ENCODE peak calls at places on chromosomes 4 and X, in seven cellular contexts. One of them, this sample, is unnamed.

GRCh38 chr4:40003986-40004385 is 26.3 kb upstream of the PDS5A start:
- DNase-seq in K562: peak; percentile 58
- DNase-seq in SK-N-SH: no peak
- DNase-seq in H1: no peak
- DNase-seq in HCT116: no peak
- DNase-seq in HepG2: no peak
- DNase-seq in GM12878: no peak
- DNase-seq in this sample: no peak

GRCh38 chrX:78650906-78651437 is 8.2 kb downstream of the RTL3 start:
- DNase-seq in K562: no peak
- DNase-seq in SK-N-SH: no peak
- DNase-seq in H1: no peak
- DNase-seq in HCT116: no peak
- DNase-seq in HepG2: no peak
- DNase-seq in GM12878: peak; percentile 72
- DNase-seq in this sample: no peak

GRCh38 chrX:68982476-68982875 is 153.7 kb downstream of the EFNB1 start:
- DNase-seq in K562: no peak
- DNase-seq in SK-N-SH: no peak
- DNase-seq in H1: no peak
- DNase-seq in HCT116: no peak
- DNase-seq in HepG2: no peak
- DNase-seq in GM12878: no peak
- DNase-seq in this sample: no peak

GRCh38 chrX:126165401-126165720 is 728 bp downstream of the DCAF12L2 start:
- DNase-seq in K562: no peak
- DNase-seq in SK-N-SH: no peak
- DNase-seq in H1: no peak
- DNase-seq in HCT116: no peak
- DNase-seq in HepG2: no peak
- DNase-seq in GM12878: no peak
- DNase-seq in this sample: no peak

GRCh38 chr4:67754288-67754687 is at the start of gene GNRHR:
- DNase-seq in K562: no peak
- DNase-seq in SK-N-SH: no peak
- DNase-seq in H1: no peak
- DNase-seq in HCT116: no peak
- DNase-seq in HepG2: no peak
- DNase-seq in GM12878: no peak
- DNase-seq in this sample: no peak

GRCh38 chr4:133584714-133585113 is 435.6 kb downstream of the PCDH10 start:
- DNase-seq in K562: no peak
- DNase-seq in SK-N-SH: peak; percentile 15
- DNase-seq in H1: peak; percentile 29
- DNase-seq in HCT116: no peak
- DNase-seq in HepG2: peak; percentile 3
- DNase-seq in GM12878: no peak
- DNase-seq in this sample: no peak

GRCh38 chrX:46912098-46912672 is at the start of gene JADE3:
- DNase-seq in K562: peak; percentile 70
- DNase-seq in SK-N-SH: peak; percentile 87
- DNase-seq in H1: peak; percentile 9
- DNase-seq in HCT116: peak; percentile 29
- DNase-seq in HepG2: peak; percentile 55
- DNase-seq in GM12878: no peak
- DNase-seq in this sample: peak; percentile 89

GRCh38 chr4:6689506-6689960 is 4.1 kb upstream of the S100P start:
- DNase-seq in K562: no peak
- DNase-seq in SK-N-SH: no peak
- DNase-seq in H1: no peak
- DNase-seq in HCT116: no peak
- DNase-seq in HepG2: peak; percentile 50
- DNase-seq in GM12878: no peak
- DNase-seq in this sample: peak; percentile 71

GRCh38 chr4:174318829-174319764 is 35.4 kb downstream of the CEP44 start:
- DNase-seq in K562: peak; percentile 54
- DNase-seq in SK-N-SH: peak; percentile 34
- DNase-seq in H1: no peak
- DNase-seq in HCT116: peak; percentile 22
- DNase-seq in HepG2: peak; percentile 31
- DNase-seq in GM12878: no peak
- DNase-seq in this sample: no peak

GRCh38 chrX:74450803-74451449 is 29.6 kb downstream of the SLC16A2 start:
- DNase-seq in K562: no peak
- DNase-seq in SK-N-SH: no peak
- DNase-seq in H1: no peak
- DNase-seq in HCT116: peak; percentile 10
- DNase-seq in HepG2: no peak
- DNase-seq in GM12878: no peak
- DNase-seq in this sample: no peak

GRCh38 chr4:81412941-81413488 is 58.7 kb downstream of the RASGEF1B start:
- DNase-seq in K562: no peak
- DNase-seq in SK-N-SH: no peak
- DNase-seq in H1: no peak
- DNase-seq in HCT116: no peak
- DNase-seq in HepG2: no peak
- DNase-seq in GM12878: no peak
- DNase-seq in this sample: no peak

GRCh38 chr4:26069218-26069617 is 155.2 kb downstream of the SMIM20 start:
- DNase-seq in K562: peak; percentile 23
- DNase-seq in SK-N-SH: peak; percentile 62
- DNase-seq in H1: no peak
- DNase-seq in HCT116: no peak
- DNase-seq in HepG2: peak; percentile 6
- DNase-seq in GM12878: no peak
- DNase-seq in this sample: peak; percentile 15

DNA sequence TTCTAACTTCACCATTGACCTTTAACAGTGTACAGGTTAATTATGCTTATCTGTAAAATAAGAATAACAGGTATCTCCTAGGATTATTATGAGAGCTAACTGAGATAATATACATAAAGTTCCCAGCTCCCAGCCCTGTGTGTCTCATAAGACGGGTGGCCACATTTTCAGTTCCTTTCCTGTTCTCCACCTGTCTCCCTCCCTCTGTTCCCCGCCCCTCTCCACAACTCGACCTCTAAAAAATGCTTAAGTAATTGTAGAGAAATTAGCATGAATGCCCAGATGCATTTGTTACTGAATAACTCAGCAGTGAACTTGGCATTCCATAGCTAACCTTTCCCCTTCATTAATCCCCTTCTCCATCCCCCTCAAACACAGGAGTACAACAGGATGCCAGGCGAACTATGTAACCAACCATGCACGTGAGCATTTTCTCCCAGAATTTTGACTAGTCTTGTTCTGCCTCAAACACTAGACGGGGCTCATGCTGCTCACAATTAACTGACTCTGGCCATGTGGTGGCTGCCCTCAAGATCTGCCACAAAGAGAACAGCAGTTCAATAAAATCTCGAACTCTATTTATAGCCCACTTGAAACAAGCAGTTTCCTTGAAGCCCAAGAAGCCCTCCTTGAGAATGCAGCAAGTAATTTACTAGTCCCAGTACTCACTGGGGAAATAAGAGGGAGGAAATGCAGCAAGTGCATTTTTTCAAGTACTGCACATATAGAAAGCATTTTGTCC is 351.2 kb downstream of the ARHGAP24 start:
- DNase-seq in K562: no peak
- DNase-seq in SK-N-SH: peak; percentile 8
- DNase-seq in H1: peak; percentile 62
- DNase-seq in HCT116: no peak
- DNase-seq in HepG2: peak; percentile 35
- DNase-seq in GM12878: no peak
- DNase-seq in this sample: peak; percentile 52
- TF ChIP-seq JUND in K562: no peak
- TF ChIP-seq JUND in SK-N-SH: no peak
- TF ChIP-seq JUND in H1: peak; percentile 9
- TF ChIP-seq JUND in HCT116: no peak
- TF ChIP-seq JUND in HepG2: no peak
- TF ChIP-seq JUND in GM12878: no peak
- TF ChIP-seq JUND in this sample: no peak

GRCh38 chr4:15007201-15007600 is 4.9 kb downstream of the CPEB2 start:
- DNase-seq in K562: peak; percentile 21
- DNase-seq in SK-N-SH: peak; percentile 6
- DNase-seq in H1: no peak
- DNase-seq in HCT116: no peak
- DNase-seq in HepG2: no peak
- DNase-seq in GM12878: no peak
- DNase-seq in this sample: no peak

GRCh38 chr4:15004701-15005301 is 2.5 kb downstream of the CPEB2 start:
- DNase-seq in K562: peak; percentile 79
- DNase-seq in SK-N-SH: peak; percentile 42
- DNase-seq in H1: no peak
- DNase-seq in HCT116: no peak
- DNase-seq in HepG2: peak; percentile 20
- DNase-seq in GM12878: no peak
- DNase-seq in this sample: peak; percentile 48

GRCh38 chr4:15006416-15007024 is 4.2 kb downstream of the CPEB2 start:
- DNase-seq in K562: peak; percentile 20
- DNase-seq in SK-N-SH: no peak
- DNase-seq in H1: no peak
- DNase-seq in HCT116: no peak
- DNase-seq in HepG2: no peak
- DNase-seq in GM12878: no peak
- DNase-seq in this sample: no peak

GRCh38 chr4:15003891-15004700 is 1.8 kb downstream of the CPEB2 start:
- DNase-seq in K562: peak; percentile 46
- DNase-seq in SK-N-SH: peak; percentile 67
- DNase-seq in H1: no peak
- DNase-seq in HCT116: no peak
- DNase-seq in HepG2: no peak
- DNase-seq in GM12878: no peak
- DNase-seq in this sample: no peak

DNA sequence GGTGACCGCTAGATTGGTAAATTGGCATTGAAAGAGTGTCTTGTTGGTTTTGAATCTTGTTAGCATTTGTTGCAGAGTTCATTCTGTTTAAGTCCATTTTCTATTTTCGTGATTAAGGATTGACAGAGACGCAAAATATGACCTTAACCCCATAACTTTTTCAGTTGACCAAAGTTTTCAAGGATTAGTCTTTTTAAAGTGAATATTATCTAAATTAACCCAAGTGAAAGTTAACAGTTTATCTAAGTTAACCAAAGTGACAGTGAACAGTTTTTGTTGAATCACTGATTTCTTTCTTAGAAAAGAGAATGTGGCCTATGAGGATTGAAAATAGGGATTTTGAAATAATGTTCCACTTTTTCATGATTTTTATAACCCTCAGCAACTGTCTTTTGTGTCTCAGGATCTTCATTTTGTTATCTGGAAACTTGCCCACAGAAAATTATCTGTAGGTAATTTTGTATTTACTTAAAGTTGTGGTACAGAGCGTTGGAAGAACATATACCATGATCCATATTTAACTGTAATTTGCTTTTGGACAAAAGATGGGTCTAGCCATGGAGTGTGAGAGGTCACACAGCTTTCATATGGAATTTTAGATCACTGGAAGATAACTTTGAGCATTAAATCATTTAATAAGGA is 3.3 kb downstream of the CPEB2 start:
- DNase-seq in K562: no peak
- DNase-seq in SK-N-SH: no peak
- DNase-seq in H1: no peak
- DNase-seq in HCT116: no peak
- DNase-seq in HepG2: no peak
- DNase-seq in GM12878: no peak
- DNase-seq in this sample: no peak
- TF ChIP-seq JUND in K562: no peak
- TF ChIP-seq JUND in SK-N-SH: no peak
- TF ChIP-seq JUND in H1: no peak
- TF ChIP-seq JUND in HCT116: no peak
- TF ChIP-seq JUND in HepG2: no peak
- TF ChIP-seq JUND in GM12878: no peak
- TF ChIP-seq JUND in this sample: no peak

DNA sequence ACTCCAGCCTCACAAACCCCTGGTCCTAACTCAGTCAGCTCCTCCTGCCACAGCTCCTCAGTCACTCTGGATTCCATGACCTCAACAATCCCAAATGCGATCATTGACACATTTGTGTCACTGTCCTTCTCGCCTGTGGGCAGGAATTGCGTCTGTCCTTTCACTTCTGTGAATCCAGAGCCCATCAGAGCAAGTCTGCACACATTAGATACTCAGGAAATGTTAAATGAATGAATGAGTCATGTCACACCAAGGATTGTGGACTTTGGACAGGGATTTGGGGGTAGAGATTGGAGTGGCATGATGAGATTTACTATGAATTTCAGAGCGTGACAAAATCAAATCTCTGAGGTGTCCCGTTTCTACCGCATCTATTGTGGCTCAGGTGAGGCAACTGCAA is 11.8 kb upstream of the CLDN24 start:
- DNase-seq in K562: no peak
- DNase-seq in SK-N-SH: no peak
- DNase-seq in H1: no peak
- DNase-seq in HCT116: peak; percentile 62
- DNase-seq in HepG2: peak; percentile 81
- DNase-seq in GM12878: no peak
- DNase-seq in this sample: peak; percentile 9
- TF ChIP-seq JUND in K562: no peak
- TF ChIP-seq JUND in SK-N-SH: no peak
- TF ChIP-seq JUND in H1: no peak
- TF ChIP-seq JUND in HCT116: peak; percentile 73
- TF ChIP-seq JUND in HepG2: no peak
- TF ChIP-seq JUND in GM12878: no peak
- TF ChIP-seq JUND in this sample: no peak

GRCh38 chr4:47830263-47831025 is 7.4 kb downstream of the CORIN start:
- DNase-seq in K562: no peak
- DNase-seq in SK-N-SH: no peak
- DNase-seq in H1: no peak
- DNase-seq in HCT116: no peak
- DNase-seq in HepG2: no peak
- DNase-seq in GM12878: no peak
- DNase-seq in this sample: no peak

GRCh38 chr4:47829438-47829837 is 8.4 kb downstream of the CORIN start:
- DNase-seq in K562: no peak
- DNase-seq in SK-N-SH: no peak
- DNase-seq in H1: no peak
- DNase-seq in HCT116: no peak
- DNase-seq in HepG2: no peak
- DNase-seq in GM12878: no peak
- DNase-seq in this sample: no peak

GRCh38 chr4:47827339-47828047 is 10.4 kb downstream of the CORIN start:
- DNase-seq in K562: no peak
- DNase-seq in SK-N-SH: no peak
- DNase-seq in H1: no peak
- DNase-seq in HCT116: no peak
- DNase-seq in HepG2: no peak
- DNase-seq in GM12878: no peak
- DNase-seq in this sample: no peak

DNA sequence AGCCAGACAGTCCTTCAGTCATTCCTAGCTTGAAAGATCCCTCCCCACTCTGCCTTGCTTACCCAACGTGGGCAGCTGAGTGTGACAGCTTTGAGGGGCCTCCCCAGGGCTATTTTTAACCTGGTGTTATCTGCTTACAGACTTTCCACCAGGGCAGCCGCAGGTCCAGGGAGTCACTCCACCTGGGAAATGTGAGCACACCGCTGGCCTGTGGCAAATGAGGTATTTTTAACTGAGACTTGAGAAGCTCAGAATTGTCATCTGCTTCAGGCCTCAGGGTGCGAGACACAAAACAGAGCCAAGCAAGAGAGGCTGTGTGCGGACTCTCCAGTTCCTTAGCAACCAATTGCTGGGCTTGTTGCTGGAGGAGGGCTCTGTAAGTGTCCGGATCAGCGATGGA is 13.0 kb downstream of the CORIN start:
- DNase-seq in K562: peak; percentile 23
- DNase-seq in SK-N-SH: peak; percentile 38
- DNase-seq in H1: no peak
- DNase-seq in HCT116: no peak
- DNase-seq in HepG2: no peak
- DNase-seq in GM12878: no peak
- DNase-seq in this sample: no peak
- TF ChIP-seq JUND in K562: no peak
- TF ChIP-seq JUND in SK-N-SH: no peak
- TF ChIP-seq JUND in H1: no peak
- TF ChIP-seq JUND in HCT116: no peak
- TF ChIP-seq JUND in HepG2: no peak
- TF ChIP-seq JUND in GM12878: no peak
- TF ChIP-seq JUND in this sample: no peak

This sample was measured in T47D.